ENCODE peak calls at places on chromosomes 5 and 9, in four cellular contexts. W is AG10803, H is AG04450, R is HTR-8/SVneo. P is an unnamed sample.

GRCh38 chr5:140267201-140267540 is 35.7 kb downstream of the PFDN1 start:
- DNase-seq in W (no peak), H (no peak), R (no peak), P (no peak)

GRCh38 chr9:16680965-16681658 is 189.4 kb downstream of the BNC2 start:
- DNase-seq in W (peak), H (no peak), R (no peak), P (peak)

GRCh38 chr5:19903611-19904010 is 84.4 kb downstream of the CDH18 start:
- DNase-seq in W (peak), H (no peak), R (no peak), P (no peak)

GRCh38 chr9:38620483-38621433 is at the start of gene ANKRD18A:
- DNase-seq in W (peak), H (peak), R (peak), P (peak)

GRCh38 chr5:96780626-96781025 is 27.1 kb downstream of the ERAP1 start:
- DNase-seq in W (peak), H (no peak), R (peak), P (no peak)

GRCh38 chr9:86600291-86600690 is 246.1 kb upstream of the TUT7 start:
- DNase-seq in W (peak), H (no peak), R (no peak), P (peak)

GRCh38 chr5:173835131-173835530 is 53.0 kb upstream of the CPEB4 start:
- DNase-seq in W (no peak), H (no peak), R (no peak), P (no peak)

GRCh38 chr9:38228331-38229122 is 159.5 kb upstream of the SHB start:
- DNase-seq in W (no peak), H (no peak), R (no peak), P (peak)

GRCh38 chr5:21774791-21775190 is 1078.4 kb downstream of the CDH12 start:
- DNase-seq in W (no peak), H (peak), R (no peak), P (peak)

GRCh38 chr9:135214054-135214640 is 126.7 kb downstream of the OLFM1 start:
- DNase-seq in W (no peak), H (no peak), R (no peak), P (no peak)

GRCh38 chr9:107983762-107984161 is 494.2 kb upstream of the KLF4 start:
- DNase-seq in W (peak), H (no peak), R (no peak), P (no peak)

GRCh38 chr9:36985061-36985768 is 48.9 kb downstream of the PAX5 start:
- DNase-seq in W (no peak), H (no peak), R (no peak), P (no peak)

GRCh38 chr5:52987711-52988329 is 1.3 kb upstream of the ITGA2 start:
- DNase-seq in W (no peak), H (no peak), R (no peak), P (no peak)

GRCh38 chr9:127913682-127914081 is 3.2 kb downstream of the ST6GALNAC4 start:
- DNase-seq in W (no peak), H (no peak), R (no peak), P (no peak)

GRCh38 chr5:14364576-14365472 is 216.8 kb upstream of the OTULINL start:
- DNase-seq in W (no peak), H (no peak), R (peak), P (no peak)

GRCh38 chr9:4048441-4048840 is 251.4 kb downstream of the GLIS3 start:
- DNase-seq in W (peak), H (peak), R (peak), P (peak)

GRCh38 chr5:143404416-143405062 is 1.1 kb upstream of the NR3C1 start:
- DNase-seq in W (peak), H (peak), R (peak), P (peak)

GRCh38 chr5:148224131-148224742 is 14.1 kb upstream of the MARCOL start:
- DNase-seq in W (no peak), H (no peak), R (no peak), P (no peak)

GRCh38 chr5:139787568-139788293 is 7.9 kb upstream of the PSD2 start:
- DNase-seq in W (peak), H (peak), R (peak), P (peak)

GRCh38 chr9:37943329-37944265 is 39.7 kb upstream of the SLC25A51 start:
- DNase-seq in W (peak), H (peak), R (no peak), P (peak)

GRCh38 chr5:29882036-29882435 is 1311.5 kb upstream of the CDH6 start:
- DNase-seq in W (no peak), H (no peak), R (no peak), P (no peak)

GRCh38 chr9:75148551-75148950 is 60.2 kb downstream of the OSTF1 start:
- DNase-seq in W (peak), H (peak), R (peak), P (peak)